ENCODE peak calls at places on chromosomes 2 and 18, in seven cellular contexts. W is HT1080; A is activated T-cell treated with anti-CD3 and anti-CD28 coated beads, Interleukin-2, amount 50 U/mL, for 1 hour; G is stimulated activated CD8-positive, alpha-beta memory T cell treated with anti-CD3 and anti-CD28 coated beads, Interleukin-15, amount 100 ng/mL, for 24 hours; T is right lobe of liver; V is endothelial cell; U is omental fat pad. I is an unnamed sample.

GRCh38 chr2:118050386-118050785 is 36.5 kb upstream of the CCDC93 start:
- DNase-seq in U (no peak), G (no peak), T (no peak), V (no peak), A (no peak), W (peak), I (no peak)

GRCh38 chr2:232761301-232761907 is 15.0 kb downstream of the KCNJ13 start:
- DNase-seq in A (no peak), G (no peak), V (peak), U (no peak), W (peak), T (no peak), I (peak)

GRCh38 chr18:45383228-45383627 is 232.0 kb upstream of the SLC14A2 start:
- DNase-seq in A (no peak), W (no peak), V (no peak), U (no peak), T (no peak), G (no peak), I (no peak)

GRCh38 chr2:100018312-100018711 is 124.1 kb downstream of the AFF3 start:
- DNase-seq in T (no peak), A (no peak), W (no peak), G (no peak), V (no peak), U (no peak), I (no peak)

GRCh38 chr18:26468931-26469340 is 79.4 kb downstream of the KCTD1 start:
- DNase-seq in W (peak), A (no peak), G (no peak), T (no peak), V (peak), U (no peak), I (no peak)

GRCh38 chr2:45072862-45073237 is 63.6 kb upstream of the SIX2 start:
- DNase-seq in V (no peak), T (no peak), U (no peak), G (no peak), W (no peak), A (no peak), I (no peak)

GRCh38 chr2:15553519-15553918 is 7.6 kb downstream of the NBAS start:
- DNase-seq in W (no peak), V (no peak), U (no peak), G (no peak), T (no peak), A (no peak), I (no peak)

GRCh38 chr2:213150315-213150951 is 979 bp downstream of the IKZF2 start:
- DNase-seq in W (peak), V (no peak), G (no peak), T (no peak), U (no peak), A (no peak), I (no peak)

GRCh38 chr2:237691200-237691907 is 64.0 kb downstream of the LRRFIP1 start:
- DNase-seq in T (peak), U (no peak), G (no peak), W (no peak), V (no peak), A (no peak), I (no peak)

GRCh38 chr18:31211047-31211446 is 48.4 kb upstream of the DSC1 start:
- DNase-seq in A (no peak), T (no peak), V (no peak), G (no peak), W (no peak), U (no peak), I (no peak)

GRCh38 chr2:84865181-84865783 is 15.6 kb downstream of the TRABD2A start:
- DNase-seq in U (no peak), W (peak), V (no peak), T (no peak), G (no peak), A (no peak), I (no peak)

GRCh38 chr2:217653240-217653639 is 349.6 kb downstream of the TNS1 start:
- DNase-seq in U (peak), V (no peak), A (no peak), W (peak), T (peak), G (no peak), I (no peak)

GRCh38 chr2:213934560-213934959 is 476.3 kb upstream of the VWC2L start:
- DNase-seq in A (no peak), V (peak), T (no peak), U (no peak), W (no peak), G (no peak), I (no peak)